ENCODE peak calls at places on chromosomes 5 and 9, in eight cellular contexts. D is A549; S is NT2/D1; T is hepatocyte; C is CD4-positive, alpha-beta T cell; E is tibial artery; B is stomach; A is small intestine. R is an unnamed sample.

GRCh38 chr9:19464764-19465570 is 56.2 kb downstream of the ACER2 start:
- DNase-seq in D (peak; percentile 79), S (peak; percentile 77), T (peak; percentile 87), C (peak; percentile 72), E (peak; percentile 49), B (peak; percentile 78), A (peak; percentile 58), R (peak; percentile 79)

GRCh38 chr9:93112116-93112863 is 16.3 kb downstream of the CARD19 start:
- DNase-seq in D (no peak), S (no peak), T (no peak), C (no peak), E (peak; percentile 18), B (no peak), A (no peak), R (peak; percentile 30)

GRCh38 chr9:113479150-113479761 is 15.7 kb downstream of the RGS3 start:
- DNase-seq in D (no peak), S (no peak), T (peak; percentile 37), C (no peak), E (no peak), B (peak; percentile 63), A (peak; percentile 31), R (peak; percentile 62)

GRCh38 chr5:136129445-136129844 is 3.2 kb upstream of the SMAD5 start:
- DNase-seq in D (no peak), S (no peak), T (no peak), C (no peak), E (no peak), B (no peak), A (no peak), R (no peak)

GRCh38 chr5:15991586-15991985 is 188.0 kb downstream of the MARCHF11 start:
- DNase-seq in D (no peak), S (no peak), T (no peak), C (no peak), E (no peak), B (no peak), A (no peak), R (no peak)

GRCh38 chr5:67358186-67358585 is 161.6 kb upstream of the CD180 start:
- DNase-seq in D (no peak), S (no peak), T (no peak), C (no peak), E (no peak), B (no peak), A (no peak), R (no peak)

GRCh38 chr5:103867857-103868598 is 305.4 kb upstream of the NUDT12 start:
- DNase-seq in D (no peak), S (no peak), T (no peak), C (no peak), E (no peak), B (no peak), A (no peak), R (no peak)

GRCh38 chr5:166750376-166750775 is 1541.1 kb upstream of the WWC1 start:
- DNase-seq in D (no peak), S (no peak), T (no peak), C (no peak), E (no peak), B (no peak), A (no peak), R (no peak)

GRCh38 chr9:93680445-93681315 is 104.3 kb downstream of the PHF2 start:
- DNase-seq in D (no peak), S (no peak), T (no peak), C (peak; percentile 31), E (peak; percentile 19), B (peak; percentile 25), A (no peak), R (peak; percentile 41)

GRCh38 chr5:113105693-113106280 is 129.2 kb downstream of the DCP2 start:
- DNase-seq in D (no peak), S (no peak), T (no peak), C (no peak), E (no peak), B (no peak), A (no peak), R (no peak)

GRCh38 chr5:113102121-113102531 is 125.5 kb downstream of the DCP2 start:
- DNase-seq in D (no peak), S (no peak), T (no peak), C (no peak), E (no peak), B (no peak), A (no peak), R (no peak)

GRCh38 chr5:113109344-113109743 is 132.7 kb downstream of the DCP2 start:
- DNase-seq in D (no peak), S (no peak), T (no peak), C (no peak), E (no peak), B (no peak), A (no peak), R (no peak)

GRCh38 chr5:113110117-113110516 is 133.5 kb downstream of the DCP2 start:
- DNase-seq in D (no peak), S (no peak), T (no peak), C (no peak), E (no peak), B (no peak), A (no peak), R (no peak)

DNA sequence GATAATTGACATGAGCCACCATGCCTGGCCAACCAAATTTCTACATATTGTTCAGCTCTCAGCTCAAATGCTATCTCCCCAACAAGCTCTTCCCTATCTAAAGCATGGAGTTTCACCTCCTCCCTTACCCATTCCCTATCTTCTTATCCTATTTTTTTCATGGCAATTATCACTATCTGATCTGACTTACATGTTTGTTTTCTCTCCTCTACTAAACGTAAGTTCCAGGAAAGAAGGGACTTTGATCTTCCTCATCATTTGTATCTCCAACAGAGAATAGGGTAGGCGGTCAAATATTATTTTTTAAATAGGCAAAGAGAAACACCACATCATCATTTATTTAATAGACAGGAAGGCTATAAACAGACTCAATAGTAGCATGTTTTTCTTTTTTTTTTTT is 130.2 kb downstream of the DCP2 start:
- DNase-seq in D (no peak), S (no peak), T (no peak), C (no peak), E (no peak), B (no peak), A (no peak), R (no peak)
- H3K9me3 ChIP-seq in D (no peaks in the 10 kb centered on the region), S (no peaks in the 10 kb centered on the region), T (no peaks in the 10 kb centered on the region), C (no peaks in the 10 kb centered on the region), E (no peaks in the 10 kb centered on the region), B (no peaks in the 10 kb centered on the region), A (no peaks in the 10 kb centered on the region), R (no peaks in the 10 kb centered on the region)

GRCh38 chr5:73282923-73283322 is 109.9 kb downstream of the TMEM174 start:
- DNase-seq in D (no peak), S (no peak), T (no peak), C (no peak), E (no peak), B (peak; percentile 36), A (no peak), R (no peak)
- H3K9me3 ChIP-seq in D (peaks cover 4% of the 10 kb centered on the region), S (no peaks in the 10 kb centered on the region), T (no peaks in the 10 kb centered on the region), C (no peaks in the 10 kb centered on the region), E (no peaks in the 10 kb centered on the region), B (no peaks in the 10 kb centered on the region), A (no peaks in the 10 kb centered on the region), R (no peaks in the 10 kb centered on the region)

GRCh38 chr5:180251141-180251540 is 40.7 kb downstream of the MAPK9 start:
- DNase-seq in D (no peak), S (no peak), T (no peak), C (no peak), E (no peak), B (no peak), A (no peak), R (no peak)

GRCh38 chr5:180251887-180252286 is 40.0 kb downstream of the MAPK9 start:
- DNase-seq in D (no peak), S (no peak), T (no peak), C (no peak), E (no peak), B (no peak), A (no peak), R (no peak)

GRCh38 chr5:180250329-180250728 is 41.3 kb upstream of the RASGEF1C start:
- DNase-seq in D (no peak), S (no peak), T (no peak), C (no peak), E (no peak), B (no peak), A (no peak), R (no peak)

DNA sequence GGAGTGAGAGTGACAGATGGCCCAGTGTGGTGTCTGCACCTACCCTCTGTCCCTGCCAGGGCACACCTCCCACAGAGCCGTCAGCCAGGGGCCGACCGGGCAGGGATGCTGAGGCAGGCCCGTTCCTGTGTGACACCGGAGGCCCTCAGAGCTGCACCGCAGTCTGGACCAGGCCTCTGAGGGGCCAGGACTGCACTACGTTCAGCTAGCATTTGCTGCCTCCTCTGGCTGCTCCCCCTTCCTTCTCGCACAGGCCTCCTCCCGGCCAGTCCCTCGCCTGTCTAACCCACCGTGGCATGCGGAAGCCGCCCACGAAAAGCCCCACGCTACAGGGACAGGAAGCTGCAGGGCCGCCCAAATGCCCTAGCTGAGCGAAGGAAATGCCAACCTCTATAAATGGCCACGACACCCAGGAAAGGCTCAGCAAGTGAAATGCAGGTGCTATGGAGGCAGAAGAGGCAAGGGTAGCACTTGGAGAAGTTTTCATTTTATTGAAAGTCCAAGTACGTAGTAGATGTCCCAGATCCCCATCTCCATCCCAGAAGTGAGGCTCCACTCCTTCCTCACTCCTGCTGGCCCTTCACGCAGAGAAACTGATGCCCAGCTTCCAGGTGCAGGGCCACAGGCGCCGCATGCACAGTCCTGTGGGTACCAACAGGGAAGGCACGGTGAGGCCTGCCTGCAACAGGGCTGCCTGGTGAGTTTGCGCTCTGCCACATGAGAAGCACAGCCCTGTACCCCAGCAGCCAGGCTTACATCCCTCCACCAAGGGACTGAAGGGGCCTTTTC is 38.7 kb downstream of the MAPK9 start:
- DNase-seq in D (peak; percentile 44), S (no peak), T (no peak), C (no peak), E (no peak), B (no peak), A (no peak), R (no peak)
- H3K9me3 ChIP-seq in D (peaks cover 96% of the 10 kb centered on the region), S (peaks cover 99% of the 10 kb centered on the region), T (peaks cover 21% of the 10 kb centered on the region), C (peaks cover 84% of the 10 kb centered on the region), E (peaks cover 13% of the 10 kb centered on the region), B (peaks cover 75% of the 10 kb centered on the region), A (peaks cover 17% of the 10 kb centered on the region), R (no peaks in the 10 kb centered on the region)

GRCh38 chr5:55432549-55432948 is 102.2 kb downstream of the PLPP1 start:
- DNase-seq in D (no peak), S (no peak), T (no peak), C (no peak), E (no peak), B (no peak), A (no peak), R (no peak)

GRCh38 chr5:55429707-55430253 is 105.0 kb downstream of the PLPP1 start:
- DNase-seq in D (no peak), S (no peak), T (peak; percentile 32), C (no peak), E (no peak), B (no peak), A (peak; percentile 94), R (peak; percentile 90)

GRCh38 chr5:55427157-55427556 is 107.6 kb downstream of the PLPP1 start:
- DNase-seq in D (no peak), S (no peak), T (peak; percentile 23), C (no peak), E (no peak), B (peak; percentile 60), A (peak; percentile 88), R (no peak)

GRCh38 chr5:55426455-55426854 is 108.3 kb downstream of the PLPP1 start:
- DNase-seq in D (no peak), S (no peak), T (no peak), C (no peak), E (no peak), B (no peak), A (no peak), R (no peak)

DNA sequence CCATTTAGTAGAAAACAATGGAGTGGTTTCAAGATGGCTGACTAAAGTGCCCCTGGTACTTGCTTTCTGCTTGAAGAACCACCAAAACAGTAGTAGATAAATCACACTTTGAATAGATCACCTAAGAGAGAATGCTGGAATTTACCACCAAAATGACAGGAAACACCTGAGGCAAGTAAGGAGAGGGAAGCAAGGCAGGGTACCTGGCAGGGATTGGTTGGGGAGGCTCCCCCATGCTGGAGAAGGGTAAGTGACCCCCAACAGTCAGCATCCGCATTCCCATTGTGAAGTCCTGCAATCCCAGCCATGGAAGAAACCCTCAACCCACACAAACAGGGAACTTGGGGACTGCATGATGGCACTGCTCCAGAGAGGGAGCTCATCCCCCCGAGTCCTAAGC is 105.5 kb downstream of the PLPP1 start:
- DNase-seq in D (no peak), S (no peak), T (no peak), C (no peak), E (no peak), B (no peak), A (no peak), R (no peak)
- H3K9me3 ChIP-seq in D (peaks cover 14% of the 10 kb centered on the region), S (peaks cover 18% of the 10 kb centered on the region), T (no peaks in the 10 kb centered on the region), C (peaks cover 20% of the 10 kb centered on the region), E (no peaks in the 10 kb centered on the region), B (no peaks in the 10 kb centered on the region), A (no peaks in the 10 kb centered on the region), R (no peaks in the 10 kb centered on the region)

R was measured in Peyer's patch.